ENCODE peak calls at places on chromosomes 5 and 9, in ten cellular contexts. N is ovary, O is H54, Z is esophagus squamous epithelium, E is breast epithelium, S is A549, F is sigmoid colon, I is GM12891, X is adrenal gland, C is uterus. T is an unnamed sample.

GRCh38 chr9:68653141-68653595 is 51.9 kb upstream of the PIP5K1B start:
- DNase-seq in N (no peak), O (no peak), Z (no peak), E (no peak), S (no peak), F (no peak), I (peak; percentile 17), X (no peak), C (no peak), T (no peak)

GRCh38 chr9:9790216-9790872 is 822.5 kb downstream of the PTPRD start:
- DNase-seq in N (peak; percentile 13), O (peak; percentile 2), Z (no peak), E (no peak), S (peak; percentile 37), F (no peak), I (no peak), X (peak; percentile 17), C (no peak), T (no peak)

GRCh38 chr9:78539904-78540303 is 243.0 kb downstream of the PSAT1 start:
- DNase-seq in N (no peak), O (peak; percentile 88), Z (no peak), E (no peak), S (peak; percentile 74), F (no peak), I (no peak), X (no peak), C (no peak), T (no peak)

GRCh38 chr5:63145167-63145566 is 566.5 kb downstream of the LRRC70 start:
- DNase-seq in N (no peak), O (no peak), Z (no peak), E (no peak), S (no peak), F (no peak), I (no peak), X (no peak), C (no peak), T (no peak)

GRCh38 chr9:72539824-72540347 is 18.5 kb downstream of the TMC1 start:
- DNase-seq in N (no peak), O (no peak), Z (no peak), E (peak; percentile 44), S (no peak), F (no peak), I (no peak), X (no peak), C (no peak), T (no peak)

GRCh38 chr9:109411818-109412352 is 86.2 kb downstream of the PTPN3 start:
- DNase-seq in N (peak; percentile 26), O (peak; percentile 41), Z (no peak), E (no peak), S (peak; percentile 35), F (no peak), I (no peak), X (peak; percentile 44), C (no peak), T (no peak)

GRCh38 chr5:1551426-1551825 is 27.7 kb upstream of the LPCAT1 start:
- DNase-seq in N (no peak), O (no peak), Z (no peak), E (peak; percentile 13), S (no peak), F (no peak), I (no peak), X (no peak), C (no peak), T (no peak)

GRCh38 chr9:13151489-13151888 is 128.0 kb downstream of the MPDZ start:
- DNase-seq in N (no peak), O (no peak), Z (no peak), E (no peak), S (no peak), F (no peak), I (no peak), X (no peak), C (no peak), T (no peak)

GRCh38 chr9:21684231-21684630 is 118.2 kb upstream of the MTAP start:
- DNase-seq in N (no peak), O (no peak), Z (no peak), E (no peak), S (no peak), F (no peak), I (no peak), X (no peak), C (no peak), T (no peak)

GRCh38 chr9:21684831-21685362 is 117.5 kb upstream of the MTAP start:
- DNase-seq in N (no peak), O (no peak), Z (no peak), E (peak; percentile 42), S (peak; percentile 90), F (no peak), I (no peak), X (no peak), C (no peak), T (no peak)

GRCh38 chr9:21682981-21683380 is 119.5 kb upstream of the MTAP start:
- DNase-seq in N (no peak), O (no peak), Z (no peak), E (no peak), S (peak; percentile 74), F (no peak), I (no peak), X (no peak), C (no peak), T (no peak)

GRCh38 chr9:21682376-21682775 is 120.1 kb upstream of the MTAP start:
- DNase-seq in N (no peak), O (no peak), Z (no peak), E (no peak), S (peak; percentile 47), F (no peak), I (no peak), X (no peak), C (no peak), T (no peak)

GRCh38 chr9:21683484-21684175 is 118.8 kb upstream of the MTAP start:
- DNase-seq in N (no peak), O (no peak), Z (no peak), E (no peak), S (no peak), F (no peak), I (no peak), X (no peak), C (no peak), T (no peak)
- TF ChIP-seq POLR2A in N (no peak), O (no peak), Z (no peak), E (no peak), S (no peak), F (no peak), I (no peak), X (no peak), C (no peak), T (no peak)

GRCh38 chr5:151772029-151772867 is 494 bp downstream of the G3BP1 start:
- DNase-seq in N (no peak), O (no peak), Z (no peak), E (no peak), S (peak; percentile 26), F (peak; percentile 74), I (no peak), X (peak; percentile 65), C (peak; percentile 36), T (peak; percentile 51)
- TF ChIP-seq POLR2A in N (no peak), O (peak; percentile 11), Z (no peak), E (no peak), S (no peak), F (no peak), I (peak; percentile 27), X (no peak), C (no peak), T (no peak)

GRCh38 chr9:129333613-129333960 is 155.5 kb upstream of the IER5L start:
- DNase-seq in N (no peak), O (peak; percentile 25), Z (no peak), E (no peak), S (peak; percentile 94), F (no peak), I (no peak), X (no peak), C (no peak), T (no peak)
- TF ChIP-seq POLR2A in N (no peak), O (no peak), Z (no peak), E (no peak), S (no peak), F (no peak), I (no peak), X (no peak), C (no peak), T (no peak)

GRCh38 chr5:177472460-177473441 is 683 bp downstream of the DBN1 start:
- DNase-seq in N (peak; percentile 63), O (no peak), Z (no peak), E (no peak), S (no peak), F (peak; percentile 73), I (peak; percentile 91), X (no peak), C (peak; percentile 58), T (no peak)
- TF ChIP-seq POLR2A in N (no peak), O (peak; percentile 14), Z (no peak), E (no peak), S (no peak), F (no peak), I (peak; percentile 61), X (peak; percentile 13), C (no peak), T (no peak)

DNA sequence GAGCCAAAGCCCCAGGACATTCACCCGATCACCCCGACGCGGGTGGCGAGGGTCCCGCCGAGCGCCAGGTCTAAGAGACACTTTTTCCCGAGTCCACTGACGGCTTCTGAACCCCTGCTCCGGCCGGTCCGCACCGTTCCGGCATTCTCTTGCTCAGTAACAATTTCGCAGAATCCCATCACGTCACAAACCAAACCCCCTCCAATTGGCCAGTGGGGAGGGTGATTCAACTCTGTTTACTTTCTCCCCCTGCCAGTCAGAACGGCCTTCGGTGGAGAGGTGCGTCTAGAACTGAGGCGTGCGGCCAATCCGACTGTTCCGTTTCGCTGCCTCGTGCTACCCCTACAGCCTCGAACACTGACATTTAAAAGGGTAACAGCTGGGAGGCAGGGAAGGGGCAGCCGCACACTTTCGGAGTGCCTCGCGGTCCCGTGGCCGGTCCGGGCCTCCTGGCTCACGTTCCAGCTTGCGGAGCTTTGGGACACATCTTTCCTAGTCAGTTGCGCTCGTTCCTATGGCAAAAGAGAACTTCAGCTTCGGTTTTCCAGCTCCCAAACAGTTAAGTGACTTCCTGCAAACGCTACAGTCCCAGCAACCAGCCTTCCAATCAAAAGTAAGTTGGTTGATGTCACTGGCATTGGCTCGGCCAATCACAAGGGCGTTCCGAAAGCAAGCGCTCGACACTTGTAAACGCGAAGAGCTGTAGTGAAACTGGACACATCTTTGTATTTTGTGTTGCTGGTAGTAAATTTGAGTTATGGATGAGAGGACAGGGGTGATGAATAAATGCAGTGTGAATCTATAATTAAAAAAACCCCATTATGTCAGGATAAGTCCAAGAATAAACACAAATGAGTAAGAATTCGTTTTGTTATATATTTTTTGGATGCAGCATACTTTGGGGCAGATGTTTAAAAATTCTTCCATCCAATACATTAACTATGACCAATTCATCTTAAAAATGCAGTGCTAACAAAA is at the start of gene KLF9:
- DNase-seq in N (peak; percentile 93), O (peak; percentile 99), Z (peak; percentile 83), E (peak; percentile 98), S (peak; percentile 94), F (peak; percentile 100), I (peak; percentile 68), X (peak; percentile 99), C (peak; percentile 93), T (peak; percentile 95)
- TF ChIP-seq POLR2A in N (peak; percentile 92), O (peak; percentile 12), Z (peak; percentile 96), E (peak; percentile 94), S (peak; percentile 28), F (peak; percentile 97), I (no peak), X (peak; percentile 84), C (peak; percentile 96), T (peak; percentile 97)